ENCODE peak calls at places on chromosomes 13 and 19, in six cellular contexts. B is GM12878, P is A549, T is K562, Y is HepG2, E is endothelial cell of umbilical vein. Q is an unnamed sample.
A peak's percentile ranks its signal among the peaks of the same experiment; 100 is the strongest.

GRCh38 chr19:19539738-19540703 is 2.0 kb downstream of the CILP2 start:
- DNase-seq in E (no peak), P (no peak), T (peak; percentile 92), Y (no peak), B (no peak), Q (no peak)

GRCh38 chr19:21587117-21587461 is 81.7 kb downstream of the ZNF429 start:
- DNase-seq in Y (no peak), E (no peak), T (no peak), B (no peak), P (no peak), Q (no peak)

GRCh38 chr19:50046649-50047503 is 21.1 kb downstream of the ZNF473 start:
- DNase-seq in B (no peak), T (peak; percentile 67), P (no peak), E (no peak), Y (peak; percentile 60), Q (peak; percentile 63)

GRCh38 chr13:50923272-50923671 is 13.7 kb downstream of the RNASEH2B start:
- DNase-seq in B (no peak), T (no peak), E (no peak), Y (no peak), P (no peak), Q (peak; percentile 39)

GRCh38 chr13:107238262-107238661 is 670.3 kb upstream of the ARGLU1 start:
- DNase-seq in P (no peak), T (no peak), E (no peak), Y (no peak), B (no peak), Q (no peak)

GRCh38 chr13:95607363-95607762 is 37.1 kb downstream of the DZIP1 start:
- DNase-seq in E (peak; percentile 68), T (no peak), Y (no peak), B (no peak), P (no peak), Q (no peak)

GRCh38 chr19:5292453-5292842 is 48.2 kb downstream of the PTPRS start:
- DNase-seq in Y (no peak), P (peak; percentile 42), B (no peak), E (no peak), T (peak; percentile 76), Q (peak; percentile 62)

GRCh38 chr19:18091217-18091608 is 4.5 kb upstream of the IL12RB1 start:
- DNase-seq in P (no peak), Y (no peak), T (peak; percentile 74), E (no peak), B (peak; percentile 66), Q (peak; percentile 81)

GRCh38 chr19:38070573-38070972 is 153.4 kb downstream of the DPF1 start:
- DNase-seq in B (no peak), E (no peak), Y (no peak), T (peak; percentile 36), P (no peak), Q (no peak)

GRCh38 chr13:39605677-39606320 is 2.8 kb upstream of the LHFPL6 start:
- DNase-seq in Y (no peak), P (no peak), T (no peak), E (no peak), B (no peak), Q (no peak)

GRCh38 chr19:944171-944567 is 18.3 kb downstream of the ARID3A start:
- DNase-seq in P (no peak), E (no peak), B (no peak), Y (no peak), T (peak; percentile 95), Q (peak; percentile 48)
- TF ChIP-seq MYC in P (no peak), E (no peak), B (no peak), Y (no peak), T (peak; percentile 83), Q (no peak)

DNA sequence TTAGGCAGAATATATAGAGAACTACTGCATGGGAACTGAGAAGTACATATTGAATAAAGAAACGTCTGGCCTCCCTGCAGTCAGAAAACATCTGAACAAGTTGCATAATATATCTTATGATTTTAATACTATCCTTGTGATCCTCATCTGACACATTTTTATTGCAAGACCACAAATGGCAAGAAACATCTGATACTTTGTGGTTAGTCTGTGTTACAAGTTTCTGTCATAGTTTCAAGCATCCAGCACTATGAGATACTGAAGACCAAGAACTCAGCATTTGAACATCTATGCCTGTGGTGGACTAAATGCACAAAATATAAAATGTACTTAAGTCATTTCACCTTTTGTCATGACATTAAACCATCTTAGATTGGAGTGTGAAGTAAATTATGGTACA is 1175.8 kb upstream of the MIR17HG start:
- DNase-seq in E (no peak), P (no peak), T (no peak), Y (no peak), B (no peak), Q (no peak)
- H3K4me3 ChIP-seq in E (no peak overlapping the region), P (no peak overlapping the region), T (no peak overlapping the region), Y (no peak overlapping the region), B (no peak overlapping the region), Q (no peak overlapping the region)

DNA sequence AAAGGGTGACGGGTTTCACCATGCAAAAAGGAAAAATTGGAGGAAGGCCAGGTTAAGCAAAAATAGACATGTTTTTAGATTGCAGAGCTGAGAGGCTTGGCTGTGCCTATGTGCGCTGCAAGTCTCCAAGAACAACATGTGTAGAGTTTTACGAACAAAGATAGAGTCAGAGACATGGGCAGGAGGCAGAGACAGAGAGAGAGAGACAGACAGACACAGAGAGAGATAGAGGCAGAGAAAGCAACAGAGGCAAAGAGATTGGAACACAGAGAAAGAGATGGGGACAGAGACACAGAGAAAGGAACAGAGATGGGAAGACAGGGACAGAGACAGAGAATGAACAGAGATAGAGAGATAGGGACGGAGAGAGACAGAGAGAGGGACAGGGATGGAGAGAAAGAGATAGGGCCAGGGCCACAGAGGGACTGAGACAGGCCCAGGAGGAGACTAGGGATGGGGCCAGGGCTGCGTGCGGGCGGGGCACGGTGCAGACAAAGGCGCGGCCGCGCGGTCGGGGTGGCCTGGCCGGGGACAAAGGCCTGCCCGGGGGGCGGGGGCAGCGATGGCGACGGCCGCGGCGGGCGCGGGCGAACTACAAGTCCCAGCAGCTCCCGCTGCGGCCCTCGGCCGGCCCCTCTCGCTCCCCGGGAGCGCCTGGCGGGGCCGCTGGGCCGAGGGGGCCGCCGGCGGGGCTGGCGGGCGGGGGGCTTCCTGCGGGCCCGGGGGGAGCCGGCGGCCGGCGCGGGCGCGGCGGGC is at the start of gene ZNF358:
- DNase-seq in B (no peak), E (peak; percentile 44), Y (peak; percentile 31), T (peak; percentile 82), P (peak; percentile 67), Q (peak; percentile 76)
- TF ChIP-seq MYC in B (no peak), E (no peak), Y (peak; percentile 56), T (peak; percentile 50), P (no peak), Q (peak; percentile 25)

DNA sequence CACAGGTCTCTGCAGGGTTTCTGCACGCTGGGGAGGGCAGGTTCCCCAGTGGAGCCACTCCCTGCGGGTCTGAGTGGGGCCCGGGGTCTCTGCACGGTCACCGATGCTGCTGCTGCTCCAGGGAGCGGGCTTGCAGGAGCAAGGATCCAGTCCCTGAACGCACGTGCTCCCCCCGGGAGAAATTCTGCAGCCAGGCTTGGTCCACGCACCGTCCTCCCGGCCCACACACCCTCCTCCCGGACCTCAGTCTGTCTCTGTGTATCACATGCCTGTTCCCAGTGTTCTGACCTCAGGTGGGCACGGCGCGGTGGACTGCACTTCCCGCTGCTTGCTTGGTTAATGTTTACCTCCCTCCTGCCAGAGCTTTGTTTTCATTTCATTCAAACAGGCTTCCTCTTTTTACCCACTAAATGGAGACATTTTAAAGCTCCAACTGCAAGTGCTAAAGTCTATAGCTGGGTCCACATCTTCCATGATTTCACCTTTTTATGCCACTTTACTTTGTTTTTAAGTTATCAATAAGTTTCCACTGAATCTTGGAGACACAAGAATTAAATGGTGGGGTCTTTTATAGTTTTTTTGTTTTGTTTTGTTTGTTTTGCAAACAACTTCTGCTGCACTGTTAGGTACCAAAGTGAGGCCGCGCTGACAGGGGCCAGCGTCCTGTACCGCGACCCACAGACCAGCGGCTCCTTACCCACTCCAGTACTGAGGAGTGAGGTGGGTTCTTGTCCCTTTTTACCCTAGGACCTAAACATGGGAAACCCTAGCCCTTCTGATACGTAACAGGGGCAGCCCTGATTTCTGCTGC is 76.0 kb upstream of the MCF2L start:
- DNase-seq in Y (peak; percentile 83), P (no peak), B (no peak), E (peak; percentile 34), T (no peak), Q (peak; percentile 60)
- H3K4me3 ChIP-seq in Y (peak overlapping the region; percentile 48), P (no peak overlapping the region), B (no peak overlapping the region), E (no peak overlapping the region), T (no peak overlapping the region), Q (peak overlapping the region; percentile 13)

DNA sequence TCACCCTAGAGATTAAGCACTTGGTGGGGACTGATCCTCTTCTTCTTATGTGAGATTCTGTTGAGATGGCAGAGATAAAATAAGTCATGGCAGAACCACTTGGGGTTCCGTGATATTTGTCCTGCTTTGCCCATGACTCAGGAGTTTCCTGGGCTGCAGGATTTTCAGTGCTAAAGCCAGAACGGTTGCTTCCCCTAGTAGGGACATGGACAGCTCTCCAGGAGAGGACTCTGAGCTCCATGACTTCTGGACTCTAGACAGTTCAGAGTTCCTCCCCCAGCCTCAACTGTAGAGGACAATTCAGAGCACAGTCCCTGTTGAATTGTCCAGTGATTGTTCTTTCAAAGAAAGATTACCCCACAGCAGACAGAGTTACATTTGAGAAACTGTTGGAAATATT is 98.8 kb downstream of the OLFM4 start:
- DNase-seq in Y (no peak), B (no peak), P (no peak), E (no peak), T (no peak), Q (no peak)
- TF ChIP-seq MYC in Y (no peak), B (no peak), P (no peak), E (no peak), T (no peak), Q (no peak)

GRCh38 chr19:27793644-27794443 is 1419.1 kb downstream of the UQCRFS1 start:
- DNase-seq in E (peak; percentile 93), T (peak; percentile 95), B (peak; percentile 71), Y (peak; percentile 92), P (peak; percentile 99), Q (peak; percentile 93)

GRCh38 chr19:27796073-27796472 is 1416.9 kb downstream of the UQCRFS1 start:
- DNase-seq in B (no peak), E (no peak), T (no peak), P (no peak), Y (no peak), Q (no peak)

GRCh38 chr19:27796540-27796939 is 1416.4 kb downstream of the UQCRFS1 start:
- DNase-seq in P (no peak), Y (no peak), T (no peak), E (no peak), B (no peak), Q (no peak)

GRCh38 chr19:27794444-27795042 is 1418.4 kb downstream of the UQCRFS1 start:
- DNase-seq in T (peak; percentile 45), E (no peak), Y (peak; percentile 16), P (no peak), B (no peak), Q (peak; percentile 64)

DNA sequence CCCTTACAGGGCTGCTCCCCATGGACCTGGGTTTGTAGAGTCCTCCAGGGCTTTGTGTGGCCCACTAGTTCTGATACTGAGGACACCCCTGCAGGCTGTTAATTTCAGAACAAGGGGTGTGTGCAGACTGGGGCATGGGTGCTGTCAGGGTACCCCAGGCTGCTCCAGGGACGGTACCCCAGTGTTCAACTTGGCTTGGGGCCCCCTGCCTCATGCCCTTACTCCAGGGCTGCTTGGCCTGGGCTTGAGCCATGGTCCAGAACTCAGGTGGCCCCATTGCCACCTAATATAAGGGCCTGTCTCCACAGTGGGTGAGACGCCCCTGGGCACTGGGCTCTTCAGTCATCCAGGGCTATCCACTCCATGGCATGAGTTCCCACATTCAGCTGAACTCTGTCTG is 1417.6 kb downstream of the UQCRFS1 start:
- DNase-seq in Y (no peak), E (no peak), T (no peak), P (no peak), B (no peak), Q (no peak)
- H3K4me3 ChIP-seq in Y (peak overlapping the region; percentile 70), E (no peak overlapping the region), T (peak overlapping the region; percentile 78), P (peak overlapping the region; percentile 81), B (peak overlapping the region; percentile 85), Q (peak overlapping the region; percentile 94)

GRCh38 chr13:112335135-112335534 is 41.0 kb upstream of the SPACA7 start:
- DNase-seq in E (no peak), P (no peak), Y (no peak), T (no peak), B (no peak), Q (no peak)
- TF ChIP-seq MYC in E (no peak), P (no peak), Y (no peak), T (no peak), B (no peak), Q (no peak)